ENCODE peak calls at places on chromosomes 13 and 19, in four cellular contexts. S is RCC 7860, Z is B cell, G is retina. Q is an unnamed sample.

GRCh38 chr19:12496480-12496879 is 11.9 kb upstream of the ZNF709 start:
- DNase-seq in G (no peak), Z (no peak), S (no peak), Q (no peak)

GRCh38 chr19:861756-862528 is 2.5 kb downstream of the CFD start:
- DNase-seq in Z (peak; percentile 59), G (peak; percentile 36), S (no peak), Q (peak; percentile 41)

GRCh38 chr13:43085545-43085944 is 62.2 kb downstream of the DNAJC15 start:
- DNase-seq in Z (no peak), S (no peak), G (no peak), Q (no peak)

GRCh38 chr19:18856385-18857126 is 24.8 kb downstream of the UPF1 start:
- DNase-seq in S (no peak), G (no peak), Z (no peak), Q (no peak)

GRCh38 chr19:12611361-12611699 is 610 bp downstream of the ZNF791 start:
- DNase-seq in S (peak; percentile 28), Z (no peak), G (no peak), Q (peak; percentile 70)

GRCh38 chr13:102878491-102878890 is 32.7 kb downstream of the ERCC5 start:
- DNase-seq in Z (no peak), S (no peak), G (no peak), Q (no peak)

GRCh38 chr19:13026478-13026999 is 31.3 kb downstream of the NFIX start:
- DNase-seq in S (peak; percentile 16), G (no peak), Z (no peak), Q (peak; percentile 96)

GRCh38 chr19:41795031-41795461 is 1.3 kb upstream of the CEACAM3 start:
- DNase-seq in S (no peak), G (peak; percentile 42), Z (peak; percentile 67), Q (peak; percentile 29)

GRCh38 chr13:73599232-73600128 is 534.7 kb downstream of the KLF12 start:
- DNase-seq in G (no peak), Z (no peak), S (no peak), Q (no peak)

GRCh38 chr13:110455941-110456340 is 105.6 kb downstream of the RAB20 start:
- DNase-seq in Z (peak; percentile 80), S (peak; percentile 67), G (peak; percentile 77), Q (peak; percentile 79)

GRCh38 chr13:23960566-23961156 is 63.4 kb upstream of the C1QTNF9B start:
- DNase-seq in G (no peak), S (peak; percentile 37), Z (no peak), Q (peak; percentile 30)

GRCh38 chr19:50967924-50968708 is 1.3 kb downstream of the KLK6 start:
- DNase-seq in G (no peak), Z (no peak), S (no peak), Q (no peak)

GRCh38 chr13:38662362-38662761 is 24.5 kb upstream of the FREM2 start:
- DNase-seq in G (no peak), Z (no peak), S (no peak), Q (no peak)

GRCh38 chr19:17340871-17341357 is 3.6 kb downstream of the GTPBP3 start:
- DNase-seq in Z (no peak), G (no peak), S (no peak), Q (peak; percentile 81)

GRCh38 chr19:42057856-42058255 is 12.2 kb downstream of the GRIK5 start:
- DNase-seq in G (no peak), Z (no peak), S (no peak), Q (no peak)

GRCh38 chr13:112696869-112697465 is 7.1 kb downstream of the ATP11A start:
- DNase-seq in S (no peak), Z (no peak), G (no peak), Q (no peak)

GRCh38 chr19:56217039-56217949 is 15.2 kb downstream of the ZSCAN5C start:
- DNase-seq in Z (no peak), G (peak; percentile 82), S (no peak), Q (no peak)